ENCODE peak calls at places on chromosomes 4 and X, in four cellular contexts. O is HFFc6, J is NCI-H510A treated with DMSO at 0.1 percent for 48 hours, T is NCI-H1092 treated with DMSO at 0.1 percent for 48 hours. H is an unnamed sample.

GRCh38 chr4:70802923-70803605 is 36.6 kb downstream of the GRSF1 start:
- DNase-seq in O (no peak), J (peak; percentile 88), T (no peak), H (peak; percentile 77)

GRCh38 chr4:16530688-16531635 is 304.7 kb upstream of the TAPT1 start:
- DNase-seq in O (peak; percentile 37), J (no peak), T (no peak), H (no peak)

GRCh38 chr4:177010421-177010820 is 217.7 kb upstream of the VEGFC start:
- DNase-seq in O (no peak), J (no peak), T (no peak), H (no peak)

GRCh38 chr4:75002381-75002780 is 69.5 kb downstream of the PARM1 start:
- DNase-seq in O (no peak), J (no peak), T (no peak), H (no peak)

GRCh38 chr4:70992354-70992753 is 1.1 kb upstream of the DCK start:
- DNase-seq in O (no peak), J (peak; percentile 77), T (no peak), H (peak; percentile 40)

GRCh38 chr4:172952052-172952451 is 216.6 kb upstream of the GALNT7 start:
- DNase-seq in O (no peak), J (no peak), T (no peak), H (no peak)

GRCh38 chr4:29307755-29308154 is 1412.4 kb upstream of the PCDH7 start:
- DNase-seq in O (no peak), J (no peak), T (no peak), H (no peak)

GRCh38 chr4:102503301-102503746 is 2.2 kb downstream of the NFKB1 start:
- DNase-seq in O (no peak), J (peak; percentile 33), T (peak; percentile 75), H (peak; percentile 36)

GRCh38 chr4:41258783-41259182 is 2.1 kb downstream of the UCHL1 start:
- DNase-seq in O (peak; percentile 66), J (peak; percentile 15), T (peak; percentile 28), H (peak; percentile 86)

GRCh38 chrX:17361620-17362019 is 13.4 kb upstream of the NHS start:
- DNase-seq in O (no peak), J (no peak), T (no peak), H (peak; percentile 68)

GRCh38 chr4:87152310-87153061 is 67.9 kb downstream of the KLHL8 start:
- DNase-seq in O (no peak), J (no peak), T (no peak), H (no peak)

GRCh38 chr4:6307230-6307629 is 37.6 kb downstream of the WFS1 start:
- DNase-seq in O (no peak), J (no peak), T (no peak), H (no peak)

GRCh38 chrX:39611468-39611867 is 486.3 kb downstream of the BCOR start:
- DNase-seq in O (no peak), J (no peak), T (no peak), H (no peak)

GRCh38 chr4:121648518-121648917 is 48.3 kb downstream of the ANXA5 start:
- DNase-seq in O (no peak), J (no peak), T (no peak), H (no peak)

GRCh38 chr4:61549356-61549755 is 349.2 kb downstream of the ADGRL3 start:
- DNase-seq in O (no peak), J (no peak), T (no peak), H (no peak)

GRCh38 chr4:63492515-63492914 is 916.7 kb downstream of the TECRL start:
- DNase-seq in O (no peak), J (no peak), T (no peak), H (no peak)